ENCODE peak calls at places on chromosomes 16 and 17, in nine cellular contexts. Z is MV-4-11, X is astrocyte of the hippocampus, V is H54, I is GM13977, J is A549, R is mucosa of descending colon, E is HTR-8/SVneo, B is NB4. M is an unnamed sample.

GRCh38 chr17:72997559-72997958 is 94.9 kb downstream of the SLC39A11 start:
- DNase-seq in J (no peak), I (no peak), B (no peak), E (peak), V (no peak), X (no peak), R (no peak), Z (no peak), M (no peak)

GRCh38 chr16:68021490-68021889 is 1.5 kb downstream of the DDX28 start:
- DNase-seq in V (no peak), J (no peak), E (no peak), Z (no peak), R (no peak), X (no peak), B (no peak), I (no peak), M (no peak)

GRCh38 chr17:77419547-77420475 is 279.0 kb downstream of the SEC14L1 start:
- DNase-seq in I (no peak), J (no peak), X (peak), R (no peak), B (peak), V (no peak), E (peak), Z (peak), M (no peak)

GRCh38 chr16:89101303-89102034 is 7.8 kb downstream of the ACSF3 start:
- DNase-seq in I (no peak), B (no peak), Z (no peak), J (no peak), X (no peak), R (peak), V (no peak), E (no peak), M (no peak)

GRCh38 chr17:16428098-16428882 is 12.9 kb downstream of the TRPV2 start:
- DNase-seq in J (peak), V (no peak), E (peak), Z (peak), I (no peak), B (peak), R (peak), X (peak), M (peak)

GRCh38 chr17:3043737-3044365 is 19.6 kb downstream of the OR1D5 start:
- DNase-seq in E (no peak), I (no peak), J (peak), R (no peak), Z (peak), X (no peak), V (no peak), B (peak), M (peak)

GRCh38 chr17:62781356-62781755 is 26.8 kb downstream of the MARCHF10 start:
- DNase-seq in Z (peak), V (no peak), J (no peak), B (peak), E (no peak), R (no peak), X (no peak), I (no peak), M (no peak)

GRCh38 chr16:80776856-80777255 is 27.5 kb downstream of the CDYL2 start:
- DNase-seq in X (no peak), V (no peak), R (no peak), I (no peak), J (no peak), B (no peak), Z (no peak), E (no peak), M (no peak)

GRCh38 chr17:82168568-82168967 is 44.1 kb downstream of the CCDC57 start:
- DNase-seq in V (no peak), J (no peak), E (no peak), B (no peak), Z (no peak), I (no peak), R (no peak), X (no peak), M (no peak)

GRCh38 chr17:7593296-7593695 is 3.4 kb upstream of the SOX15 start:
- DNase-seq in E (no peak), I (no peak), R (no peak), J (no peak), X (no peak), V (no peak), Z (no peak), B (no peak), M (no peak)

GRCh38 chr17:39668141-39668924 is at the start of gene PNMT:
- DNase-seq in J (peak), E (no peak), V (no peak), X (peak), B (peak), R (peak), Z (no peak), I (peak), M (peak)

GRCh38 chr16:25155553-25156460 is 44.3 kb downstream of the LCMT1 start:
- DNase-seq in J (no peak), E (no peak), I (no peak), V (peak), X (peak), R (no peak), Z (peak), B (no peak), M (no peak)

GRCh38 chr17:6549384-6550036 is 6.8 kb downstream of the PITPNM3 start:
- DNase-seq in I (no peak), J (no peak), V (no peak), Z (no peak), B (no peak), R (no peak), X (no peak), E (no peak), M (no peak)

GRCh38 chr17:80381416-80381923 is 33.5 kb upstream of the ENDOV start:
- DNase-seq in R (no peak), I (no peak), B (no peak), X (no peak), E (no peak), J (no peak), Z (no peak), V (no peak), M (no peak)

GRCh38 chr17:30244853-30245385 is 9.4 kb upstream of the SLC6A4 start:
- DNase-seq in J (no peak), E (no peak), X (no peak), B (no peak), V (peak), R (no peak), Z (no peak), I (no peak), M (no peak)

GRCh38 chr17:74671031-74671771 is 41.5 kb downstream of the CD300LF start:
- DNase-seq in I (peak), V (no peak), B (peak), J (peak), X (peak), Z (peak), R (peak), E (peak), M (peak)

GRCh38 chr16:84362410-84362809 is 5.9 kb upstream of the ATP2C2 start:
- DNase-seq in X (no peak), Z (no peak), I (no peak), V (no peak), E (no peak), J (no peak), R (no peak), B (no peak), M (no peak)

GRCh38 chr17:33234930-33235685 is 58.0 kb downstream of the ASIC2 start:
- DNase-seq in V (peak), J (peak), I (no peak), Z (no peak), R (no peak), E (peak), B (no peak), X (peak), M (no peak)

GRCh38 chr16:53967172-53967571 is 263.2 kb downstream of the FTO start:
- DNase-seq in J (no peak), R (no peak), E (no peak), I (no peak), V (no peak), X (no peak), B (no peak), Z (no peak), M (no peak)

GRCh38 chr17:49482144-49482817 is 12.8 kb upstream of the NGFR start:
- DNase-seq in J (peak), E (no peak), Z (peak), I (no peak), V (peak), X (no peak), B (peak), R (no peak), M (peak)

GRCh38 chr17:18184143-18185007 is 747 bp downstream of the ALKBH5 start:
- DNase-seq in E (peak), V (no peak), R (peak), Z (peak), J (peak), I (peak), B (peak), X (peak), M (peak)

GRCh38 chr17:46121165-46121764 is 72.0 kb downstream of the KANSL1 start:
- DNase-seq in I (peak), J (no peak), Z (no peak), X (no peak), R (no peak), B (peak), E (no peak), V (no peak), M (no peak)

GRCh38 chr17:17546399-17547185 is 44.9 kb downstream of the PEMT start:
- DNase-seq in R (no peak), X (no peak), B (no peak), J (no peak), I (no peak), V (no peak), E (no peak), Z (no peak), M (no peak)

GRCh38 chr17:9937164-9937835 is 32.2 kb upstream of the RCVRN start:
- DNase-seq in B (no peak), I (no peak), Z (no peak), X (peak), V (no peak), J (no peak), R (no peak), E (no peak), M (no peak)

GRCh38 chr16:50838165-50838564 is 96.3 kb downstream of the CYLD start:
- DNase-seq in I (no peak), V (no peak), X (no peak), J (no peak), E (no peak), R (no peak), B (no peak), Z (peak), M (no peak)

GRCh38 chr17:17096438-17097178 is 54.4 kb downstream of the MPRIP start:
- DNase-seq in I (no peak), J (no peak), E (no peak), R (no peak), V (no peak), B (no peak), X (peak), Z (no peak), M (no peak)

GRCh38 chr17:22492331-22492730 is 800.0 kb downstream of the KCNJ18 start:
- DNase-seq in J (no peak), I (no peak), X (no peak), Z (no peak), R (no peak), V (no peak), E (no peak), B (peak), M (no peak)

GRCh38 chr16:89565506-89566372 is 5.3 kb downstream of the RPL13 start:
- DNase-seq in Z (peak), X (peak), E (no peak), B (peak), V (no peak), R (peak), I (no peak), J (peak), M (peak)